ENCODE peak calls at places on chromosomes 3 and 15, in five cellular contexts. B is body of pancreas, U is stomach, G is sigmoid colon, Y is erythroblast. D is an unnamed sample.

GRCh38 chr15:64232400-64232799 is 69.6 kb upstream of the PPIB start:
- DNase-seq in B (no peak), U (no peak), G (no peak), Y (peak; percentile 59), D (no peak)

GRCh38 chr3:110568246-110568645 is 503.4 kb upstream of the NECTIN3 start:
- DNase-seq in B (no peak), U (no peak), G (no peak), Y (no peak), D (peak; percentile 17)

GRCh38 chr15:68272797-68273271 is 4.7 kb upstream of the FEM1B start:
- DNase-seq in B (no peak), U (no peak), G (no peak), Y (no peak), D (peak; percentile 12)

GRCh38 chr15:75024102-75024636 is 779 bp downstream of the PPCDC start:
- DNase-seq in B (peak; percentile 44), U (no peak), G (no peak), Y (peak; percentile 70), D (no peak)

GRCh38 chr3:194386610-194387009 is 12.5 kb downstream of the GP5 start:
- DNase-seq in B (peak; percentile 1), U (no peak), G (no peak), Y (no peak), D (no peak)

GRCh38 chr3:2392981-2393380 is 294.3 kb downstream of the CNTN4 start:
- DNase-seq in B (no peak), U (no peak), G (no peak), Y (no peak), D (no peak)

GRCh38 chr15:96326551-96327154 is 3.8 kb upstream of the NR2F2 start:
- DNase-seq in B (no peak), U (peak; percentile 61), G (peak; percentile 86), Y (no peak), D (no peak)

GRCh38 chr3:9036327-9037112 is 73.2 kb upstream of the RAD18 start:
- DNase-seq in B (peak; percentile 30), U (peak; percentile 45), G (peak; percentile 93), Y (no peak), D (no peak)

GRCh38 chr15:49169880-49170597 is at the start of gene GALK2:
- DNase-seq in B (peak; percentile 91), U (peak; percentile 89), G (peak; percentile 94), Y (peak; percentile 83), D (peak; percentile 59)
- TF ChIP-seq POLR2A in B (peak; percentile 53), U (no peak), G (no peak), Y (peak; percentile 86), D (peak; percentile 22)

GRCh38 chr3:136250226-136250861 is at the start of gene PCCB:
- DNase-seq in B (peak; percentile 95), U (peak; percentile 96), G (peak; percentile 97), Y (peak; percentile 96), D (peak; percentile 94)
- TF ChIP-seq POLR2A in B (peak; percentile 60), U (no peak), G (peak; percentile 23), Y (peak; percentile 82), D (peak; percentile 91)

GRCh38 chr15:38553071-38553470 is 11.5 kb downstream of the RASGRP1 start:
- DNase-seq in B (no peak), U (no peak), G (no peak), Y (no peak), D (no peak)
- TF ChIP-seq POLR2A in B (no peak), U (no peak), G (no peak), Y (no peak), D (no peak)

GRCh38 chr3:46110701-46111493 is 83.6 kb upstream of the XCR1 start:
- DNase-seq in B (peak; percentile 47), U (no peak), G (no peak), Y (peak; percentile 4), D (peak; percentile 47)
- TF ChIP-seq POLR2A in B (no peak), U (no peak), G (no peak), Y (no peak), D (no peak)

D was measured in H54.